ENCODE peak calls at places on chromosomes 7 and 10, in nine cellular contexts. F is naive B cell; Z is right cardiac atrium; R is activated effector memory CD4-positive, alpha-beta T cell treated with Interleukin-2 at 50 U/mL for 16 hours; O is activated CD4-positive, alpha-beta T cell treated with anti-CD3 and anti-CD28 coated beads, Interleukin-2, amount 50 U/mL, for 48 hours; T is CMK; J is activated gamma-delta T cell treated with Interleukin-2 at 50 U/mL for 16 hours; X is BJ; D is HT1080. C is an unnamed sample.

GRCh38 chr7:108463613-108464012 is 7.4 kb upstream of the NRCAM start:
- DNase-seq in O (no peak), R (no peak), D (no peak), F (no peak), X (no peak), Z (no peak), T (no peak), J (peak; percentile 26), C (no peak)

GRCh38 chr7:123692471-123692877 is 36.8 kb downstream of the LMOD2 start:
- DNase-seq in D (no peak), J (no peak), R (no peak), Z (peak; percentile 38), O (no peak), X (no peak), T (no peak), F (no peak), C (no peak)

GRCh38 chr7:104933433-104934074 is 80.5 kb upstream of the KMT2E start:
- DNase-seq in O (no peak), R (no peak), T (no peak), X (no peak), Z (no peak), D (no peak), F (peak; percentile 66), J (no peak), C (no peak)

GRCh38 chr7:2564970-2565546 is 6.3 kb downstream of the IQCE start:
- DNase-seq in Z (no peak), X (no peak), F (no peak), O (no peak), D (no peak), T (no peak), R (no peak), J (no peak), C (no peak)

GRCh38 chr7:50534690-50535290 is 30.4 kb downstream of the DDC start:
- DNase-seq in T (no peak), O (no peak), D (peak; percentile 99), J (no peak), Z (no peak), R (no peak), X (peak; percentile 92), F (no peak), C (peak; percentile 97)

GRCh38 chr10:74543276-74543675 is 283.1 kb upstream of the KAT6B start:
- DNase-seq in J (no peak), D (no peak), Z (no peak), R (no peak), X (no peak), T (no peak), F (no peak), O (no peak), C (no peak)

GRCh38 chr10:47257396-47258120 is 42.4 kb upstream of the GDF10 start:
- DNase-seq in R (no peak), T (no peak), J (no peak), F (peak; percentile 27), X (no peak), Z (no peak), D (peak; percentile 62), O (no peak), C (no peak)

GRCh38 chr10:44047361-44047760 is 337.5 kb downstream of the CXCL12 start:
- DNase-seq in O (no peak), D (no peak), Z (no peak), F (no peak), X (no peak), T (no peak), J (no peak), R (no peak), C (no peak)

GRCh38 chr10:76202777-76203176 is 771.4 kb downstream of the LRMDA start:
- DNase-seq in D (no peak), X (peak; percentile 61), Z (no peak), J (no peak), T (no peak), R (no peak), O (no peak), F (no peak), C (no peak)

GRCh38 chr10:122570920-122571319 is 10.4 kb downstream of the DMBT1 start:
- DNase-seq in X (no peak), T (no peak), O (no peak), J (no peak), D (no peak), F (no peak), Z (no peak), R (no peak), C (no peak)

GRCh38 chr10:77710759-77711682 is 73.4 kb upstream of the KCNMA1 start:
- DNase-seq in D (peak; percentile 65), T (no peak), O (peak; percentile 80), R (peak; percentile 60), J (peak; percentile 68), F (peak; percentile 50), Z (peak; percentile 91), X (no peak), C (no peak)

GRCh38 chr7:29424295-29424983 is 139.2 kb upstream of the PRR15 start:
- DNase-seq in J (no peak), R (no peak), D (no peak), X (no peak), Z (no peak), F (no peak), O (no peak), T (no peak), C (no peak)

GRCh38 chr7:107394831-107395230 is 75.0 kb upstream of the GPR22 start:
- DNase-seq in T (no peak), O (no peak), D (no peak), R (no peak), J (no peak), X (peak; percentile 59), F (no peak), Z (no peak), C (no peak)

GRCh38 chr10:97109562-97109961 is 76.2 kb downstream of the SLIT1 start:
- DNase-seq in Z (no peak), T (no peak), X (no peak), F (no peak), R (no peak), J (no peak), O (no peak), D (no peak), C (no peak)

GRCh38 chr10:53771701-53772100 is 999.1 kb upstream of the MBL2 start:
- DNase-seq in X (no peak), T (no peak), O (no peak), R (no peak), J (no peak), Z (no peak), D (no peak), F (no peak), C (no peak)

GRCh38 chr7:98869001-98869373 is 827 bp downstream of the TMEM130 start:
- DNase-seq in R (no peak), J (no peak), F (no peak), O (no peak), T (no peak), Z (no peak), D (no peak), X (no peak), C (no peak)

GRCh38 chr7:23268746-23269145 is 22.2 kb downstream of the GPNMB start:
- DNase-seq in D (no peak), X (no peak), R (no peak), F (no peak), T (no peak), O (no peak), Z (no peak), J (no peak), C (no peak)